ENCODE peak calls at places on chromosome X, in eight cellular contexts. B, S, Y, J, P, C, A and U are unnamed samples.

GRCh38 chrX:24553016-24553415 is 87.9 kb downstream of the PDK3 start:
- DNase-seq in B (no peak), S (no peak), Y (no peak), J (no peak), P (no peak), C (no peak), A (no peak), U (no peak)

GRCh38 chrX:11665144-11666040 is at the start of gene ARHGAP6:
- DNase-seq in B (peak), S (peak), Y (peak), J (peak), P (no peak), C (no peak), A (no peak), U (no peak)

GRCh38 chrX:102745513-102746133 is 25.1 kb downstream of the GPRASP3 start:
- DNase-seq in B (peak), S (no peak), Y (peak), J (peak), P (no peak), C (no peak), A (no peak), U (no peak)

GRCh38 chrX:35682481-35682880 is 115.7 kb upstream of the MAGEB16 start:
- DNase-seq in B (no peak), S (no peak), Y (no peak), J (no peak), P (no peak), C (no peak), A (no peak), U (no peak)

GRCh38 chrX:134807039-134807729 is 148.9 kb upstream of the PLAC1 start:
- DNase-seq in B (peak), S (peak), Y (peak), J (peak), P (peak), C (no peak), A (peak), U (peak)

GRCh38 chrX:139246295-139246694 is 284.2 kb upstream of the F9 start:
- DNase-seq in B (no peak), S (no peak), Y (no peak), J (no peak), P (no peak), C (no peak), A (no peak), U (no peak)

GRCh38 chrX:3584415-3584996 is 128.9 kb downstream of the PRKX start:
- DNase-seq in B (no peak), S (no peak), Y (no peak), J (no peak), P (no peak), C (no peak), A (no peak), U (no peak)

GRCh38 chrX:69556094-69557011 is 52.2 kb downstream of the NALF2 start:
- DNase-seq in B (no peak), S (peak), Y (peak), J (peak), P (no peak), C (no peak), A (no peak), U (peak)

GRCh38 chrX:7240929-7241328 is 93.0 kb upstream of the PUDP start:
- DNase-seq in B (no peak), S (no peak), Y (no peak), J (no peak), P (no peak), C (no peak), A (no peak), U (no peak)

GRCh38 chrX:22164770-22165388 is 107.8 kb upstream of the CBLL2 start:
- DNase-seq in B (no peak), S (peak), Y (no peak), J (no peak), P (no peak), C (no peak), A (no peak), U (no peak)

GRCh38 chrX:27186671-27187070 is 276.5 kb downstream of the PPP4R3C start:
- DNase-seq in B (no peak), S (peak), Y (peak), J (peak), P (no peak), C (no peak), A (no peak), U (peak)

GRCh38 chrX:133633162-133633561 is 217.9 kb upstream of the GPC4 start:
- DNase-seq in B (no peak), S (no peak), Y (no peak), J (no peak), P (no peak), C (no peak), A (no peak), U (no peak)

GRCh38 chrX:11059923-11060322 is 51.2 kb upstream of the HCCS start:
- DNase-seq in B (no peak), S (no peak), Y (no peak), J (no peak), P (no peak), C (no peak), A (no peak), U (no peak)

GRCh38 chrX:120000490-120001246 is 57.1 kb upstream of the NKAP start:
- DNase-seq in B (no peak), S (no peak), Y (peak), J (peak), P (no peak), C (no peak), A (no peak), U (no peak)

GRCh38 chrX:2670978-2671377 is 20.1 kb upstream of the CD99 start:
- DNase-seq in B (no peak), S (no peak), Y (no peak), J (no peak), P (no peak), C (no peak), A (no peak), U (no peak)

GRCh38 chrX:53481816-53482485 is 47.8 kb upstream of the HSD17B10 start:
- DNase-seq in B (peak), S (peak), Y (peak), J (peak), P (peak), C (no peak), A (peak), U (no peak)

GRCh38 chrX:42602566-42602965 is 175.4 kb downstream of the PPP1R2C start:
- DNase-seq in B (no peak), S (no peak), Y (no peak), J (no peak), P (no peak), C (no peak), A (no peak), U (no peak)

GRCh38 chrX:136779346-136779781 is 1.4 kb downstream of the ARHGEF6 start:
- DNase-seq in B (no peak), S (no peak), Y (no peak), J (no peak), P (no peak), C (no peak), A (no peak), U (no peak)

GRCh38 chrX:45400380-45400779 is 199.7 kb upstream of the DIPK2B start:
- DNase-seq in B (no peak), S (no peak), Y (peak), J (no peak), P (no peak), C (no peak), A (no peak), U (no peak)

GRCh38 chrX:19673334-19674040 is 158.2 kb upstream of the MAP3K15 start:
- DNase-seq in B (peak), S (peak), Y (no peak), J (no peak), P (no peak), C (no peak), A (peak), U (no peak)
- H3K4me3 ChIP-seq in B (no peak), S (no peak), Y (no peak), J (no peak), P (no peak), C (no peak), A (no peak), U (no peak)

GRCh38 chrX:826026-826425 is 195.4 kb downstream of the SHOX start:
- DNase-seq in B (no peak), S (no peak), Y (no peak), J (no peak), P (no peak), C (no peak), A (no peak), U (no peak)
- H3K4me3 ChIP-seq in B (no peak), S (no peak), Y (no peak), J (no peak), P (no peak), C (no peak), A (no peak), U (no peak)

DNA sequence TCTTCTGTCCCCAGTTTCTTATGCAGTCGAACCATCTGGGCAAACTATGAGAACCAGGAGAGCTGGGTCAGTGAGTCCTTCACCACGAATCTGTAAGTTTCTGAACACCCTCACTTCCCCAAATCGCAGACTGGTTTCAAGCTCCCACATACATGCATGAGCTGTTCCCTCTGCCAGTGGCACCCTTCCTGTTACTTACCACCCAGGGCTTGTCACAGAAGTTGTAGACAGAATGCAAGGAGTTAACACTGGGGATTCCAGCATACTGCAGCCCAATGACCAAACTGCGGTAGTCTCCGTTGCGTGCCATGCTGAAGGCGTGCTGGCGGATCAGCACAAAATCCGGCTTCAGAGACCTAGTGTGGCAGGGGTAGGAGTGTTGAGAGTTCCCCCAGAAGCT is 14.6 kb downstream of the SYN1 start:
- DNase-seq in B (no peak), S (no peak), Y (no peak), J (no peak), P (no peak), C (no peak), A (no peak), U (no peak)
- H3K4me3 ChIP-seq in B (no peak), S (no peak), Y (no peak), J (no peak), P (no peak), C (no peak), A (no peak), U (no peak)

GRCh38 chrX:108610141-108610540 is 126.2 kb downstream of the IRS4 start:
- DNase-seq in B (no peak), S (no peak), Y (no peak), J (no peak), P (no peak), C (no peak), A (no peak), U (no peak)

DNA sequence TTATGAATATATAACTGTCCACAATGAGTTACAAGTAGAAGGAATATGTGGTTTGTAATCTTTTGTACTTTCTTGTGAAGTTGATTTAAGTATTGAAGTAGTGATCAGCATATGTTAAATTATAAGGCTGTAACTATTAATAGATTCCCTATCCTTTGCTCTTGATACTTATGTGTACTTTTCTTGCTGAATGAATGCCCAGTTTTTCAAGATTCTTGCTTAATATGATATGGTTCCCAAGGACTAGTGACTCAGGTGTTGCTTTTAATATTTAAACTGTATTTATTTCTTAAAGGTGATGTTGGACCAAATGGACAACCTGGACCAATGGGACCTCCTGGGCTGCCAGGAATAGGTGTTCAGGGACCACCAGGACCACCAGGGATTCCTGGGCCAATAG is 121.7 kb downstream of the IRS4 start:
- DNase-seq in B (no peak), S (no peak), Y (no peak), J (no peak), P (no peak), C (no peak), A (no peak), U (no peak)
- H3K4me3 ChIP-seq in B (no peak), S (no peak), Y (no peak), J (no peak), P (no peak), C (no peak), A (no peak), U (no peak)

GRCh38 chrX:154140206-154140605 is 3.8 kb upstream of the OPN1LW start:
- DNase-seq in B (no peak), S (no peak), Y (no peak), J (no peak), P (no peak), C (no peak), A (no peak), U (no peak)

GRCh38 chrX:154135458-154136229 is 8.4 kb upstream of the OPN1LW start:
- DNase-seq in B (no peak), S (no peak), Y (no peak), J (no peak), P (no peak), C (no peak), A (no peak), U (no peak)

GRCh38 chrX:154140742-154141141 is 3.3 kb upstream of the OPN1LW start:
- DNase-seq in B (no peak), S (no peak), Y (no peak), J (no peak), P (no peak), C (no peak), A (no peak), U (no peak)

GRCh38 chrX:154138857-154139256 is 5.2 kb upstream of the OPN1LW start:
- DNase-seq in B (no peak), S (no peak), Y (no peak), J (no peak), P (no peak), C (no peak), A (no peak), U (no peak)

GRCh38 chrX:154136627-154137161 is 7.3 kb upstream of the OPN1LW start:
- DNase-seq in B (peak), S (peak), Y (peak), J (peak), P (peak), C (no peak), A (peak), U (peak)
- H3K4me3 ChIP-seq in B (peak), S (peak), Y (no peak), J (peak), P (peak), C (peak), A (peak), U (no peak)

GRCh38 chrX:82041034-82041433 is 839.1 kb downstream of the SH3BGRL start:
- DNase-seq in B (no peak), S (no peak), Y (no peak), J (no peak), P (no peak), C (no peak), A (no peak), U (no peak)
- H3K4me3 ChIP-seq in B (no peak), S (no peak), Y (no peak), J (no peak), P (no peak), C (no peak), A (no peak), U (no peak)

GRCh38 chrX:47637546-47638195 is 7.9 kb upstream of the CFP start:
- DNase-seq in B (no peak), S (no peak), Y (peak), J (peak), P (no peak), C (no peak), A (no peak), U (no peak)
- H3K4me3 ChIP-seq in B (no peak), S (no peak), Y (no peak), J (peak), P (no peak), C (no peak), A (peak), U (no peak)

DNA sequence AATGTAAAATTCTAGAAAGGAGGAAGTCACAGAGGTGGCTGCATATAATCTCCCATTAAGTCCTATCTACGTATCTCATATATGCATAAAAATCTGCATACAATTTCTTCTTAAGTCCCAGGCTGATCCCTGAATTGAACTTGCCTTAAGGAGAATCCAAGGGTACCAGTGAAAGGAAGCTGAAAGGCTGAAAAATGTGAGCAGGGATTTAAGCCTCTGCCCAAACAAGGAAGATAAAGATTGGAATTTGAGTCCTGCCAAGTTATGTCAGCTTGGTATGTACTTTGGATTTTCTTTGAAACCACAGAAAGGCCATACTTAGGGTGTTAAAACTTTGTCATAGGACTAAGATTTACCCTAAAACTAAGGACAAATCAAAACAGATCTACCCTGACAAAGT is 26.5 kb upstream of the GEMIN8 start:
- DNase-seq in B (no peak), S (no peak), Y (no peak), J (no peak), P (no peak), C (no peak), A (no peak), U (no peak)
- H3K4me3 ChIP-seq in B (no peak), S (no peak), Y (no peak), J (no peak), P (no peak), C (no peak), A (no peak), U (no peak)

GRCh38 chrX:71616672-71617529 is 1.4 kb downstream of the CXCR3 start:
- DNase-seq in B (no peak), S (no peak), Y (no peak), J (peak), P (peak), C (no peak), A (no peak), U (no peak)
- H3K4me3 ChIP-seq in B (no peak), S (no peak), Y (no peak), J (no peak), P (peak), C (no peak), A (no peak), U (no peak)

GRCh38 chrX:48540480-48540879 is 966 bp downstream of the TBC1D25 start:
- DNase-seq in B (peak), S (no peak), Y (no peak), J (no peak), P (no peak), C (no peak), A (no peak), U (no peak)

GRCh38 chrX:48540015-48540350 is 469 bp downstream of the TBC1D25 start:
- DNase-seq in B (no peak), S (no peak), Y (peak), J (peak), P (peak), C (no peak), A (peak), U (no peak)

GRCh38 chrX:48541140-48541814 is 1.8 kb downstream of the TBC1D25 start:
- DNase-seq in B (peak), S (no peak), Y (no peak), J (no peak), P (no peak), C (no peak), A (no peak), U (no peak)

GRCh38 chrX:48539345-48540014 is at the start of gene TBC1D25:
- DNase-seq in B (peak), S (peak), Y (peak), J (peak), P (peak), C (no peak), A (peak), U (peak)

DNA sequence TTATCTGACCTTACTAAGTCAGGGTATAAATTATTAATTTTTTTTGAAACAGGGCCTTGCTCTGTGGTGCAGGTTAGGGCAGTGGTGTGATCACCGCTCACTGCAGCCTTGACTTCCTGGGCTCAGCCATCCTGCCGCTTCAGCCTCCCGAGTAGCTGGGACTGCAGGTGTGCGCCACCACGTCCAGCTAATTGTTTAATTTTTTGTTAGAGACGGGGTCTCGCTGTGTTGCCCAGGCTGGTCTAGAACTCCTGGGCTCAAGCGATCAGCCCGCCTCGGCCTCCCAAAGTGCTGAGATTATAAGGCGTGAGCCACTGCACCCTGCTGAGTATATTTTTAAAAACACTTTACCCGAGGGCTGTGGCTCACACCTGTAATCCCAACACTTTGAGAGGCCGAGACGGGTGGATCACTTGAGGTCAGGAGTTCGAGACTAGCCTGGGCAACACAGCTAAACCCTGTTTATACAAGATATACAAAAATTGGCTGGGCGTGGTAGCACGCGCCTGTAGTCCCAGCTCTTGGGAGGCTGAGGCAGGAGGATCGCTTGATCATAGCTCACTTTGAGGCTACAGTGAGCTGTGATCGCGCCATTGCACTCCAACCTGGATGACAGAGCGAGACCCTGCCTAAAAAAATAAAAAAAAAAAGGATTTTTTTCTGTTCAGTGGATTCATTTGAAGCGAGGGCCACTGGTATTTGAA is 721 bp upstream of the TBC1D25 start:
- DNase-seq in B (peak), S (no peak), Y (no peak), J (no peak), P (no peak), C (no peak), A (no peak), U (no peak)
- H3K4me3 ChIP-seq in B (peak), S (peak), Y (peak), J (no peak), P (no peak), C (peak), A (peak), U (no peak)